ENCODE peak calls at places on chromosomes 5 and 9, in four cellular contexts. P, G, H and E are unnamed samples.

GRCh38 chr5:83957188-83957587 is 236.5 kb upstream of the HAPLN1 start:
- DNase-seq in G (no peak), H (no peak), P (no peak), E (no peak)

GRCh38 chr9:68492801-68493200 is 47.9 kb downstream of the TMEM252 start:
- DNase-seq in G (no peak), P (no peak), H (no peak), E (no peak)

GRCh38 chr5:96896806-96897205 is 20.5 kb downstream of the ERAP2 start:
- DNase-seq in P (no peak), H (no peak), G (peak), E (peak)

GRCh38 chr9:38107405-38107804 is 38.4 kb upstream of the SHB start:
- DNase-seq in H (no peak), P (no peak), G (no peak), E (no peak)

GRCh38 chr5:11062379-11062778 is 301.3 kb upstream of the DAP start:
- DNase-seq in P (no peak), G (no peak), H (no peak), E (no peak)

GRCh38 chr9:111030492-111030891 is 7.8 kb downstream of the LPAR1 start:
- DNase-seq in H (no peak), G (no peak), P (no peak), E (no peak)

GRCh38 chr9:14406463-14406862 is 92.5 kb upstream of the NFIB start:
- DNase-seq in G (no peak), H (no peak), P (no peak), E (no peak)

GRCh38 chr5:2174572-2174971 is 291.8 kb upstream of the IRX4 start:
- DNase-seq in G (no peak), P (no peak), H (no peak), E (no peak)

GRCh38 chr5:135271533-135272310 is 127.3 kb downstream of the MACROH2A1 start:
- DNase-seq in P (peak), G (no peak), H (peak), E (no peak)

GRCh38 chr5:149732500-149733128 is 2.5 kb downstream of the PPARGC1B start:
- DNase-seq in H (no peak), G (no peak), P (no peak), E (no peak)

GRCh38 chr5:94470802-94471201 is 147.6 kb downstream of the KIAA0825 start:
- DNase-seq in H (no peak), P (no peak), G (no peak), E (no peak)

GRCh38 chr9:88660611-88661010 is 125.6 kb downstream of the NXNL2 start:
- DNase-seq in H (peak), G (no peak), P (no peak), E (no peak)

GRCh38 chr9:19405771-19406170 is 3.0 kb upstream of the ACER2 start:
- DNase-seq in G (no peak), H (no peak), P (no peak), E (no peak)

GRCh38 chr9:35618854-35619799 is 914 bp upstream of the CD72 start:
- DNase-seq in G (peak), P (no peak), H (no peak), E (peak)

GRCh38 chr5:141637693-141638419 is 1.1 kb downstream of the RELL2 start:
- DNase-seq in P (no peak), G (peak), H (peak), E (no peak)

GRCh38 chr5:98540056-98540455 is 233.4 kb upstream of the RGMB start:
- DNase-seq in G (no peak), H (peak), P (no peak), E (no peak)

GRCh38 chr9:27362447-27363210 is 65.7 kb upstream of the EQTN start:
- DNase-seq in P (no peak), G (no peak), H (no peak), E (no peak)

GRCh38 chr5:139492700-139493192 is 10.2 kb upstream of the STING1 start:
- DNase-seq in H (peak), G (no peak), P (no peak), E (no peak)

GRCh38 chr9:73009649-73010288 is 56.9 kb upstream of the ALDH1A1 start:
- DNase-seq in P (no peak), G (no peak), H (no peak), E (no peak)

GRCh38 chr9:78697653-78698052 is 400.7 kb downstream of the PSAT1 start:
- DNase-seq in G (no peak), H (no peak), P (no peak), E (no peak)

GRCh38 chr5:115545065-115545882 is 699 bp upstream of the FEM1C start:
- DNase-seq in P (no peak), H (no peak), G (no peak), E (no peak)

GRCh38 chr5:32435416-32435815 is 9.1 kb downstream of the ZFR start:
- DNase-seq in H (no peak), P (no peak), G (no peak), E (no peak)

GRCh38 chr9:89850633-89851325 is 246.0 kb downstream of the GADD45G start:
- DNase-seq in H (peak), P (no peak), G (peak), E (no peak)

GRCh38 chr9:137745541-137745991 is 126.8 kb downstream of the EHMT1 start:
- DNase-seq in G (peak), P (no peak), H (no peak), E (no peak)

GRCh38 chr5:136781464-136781863 is 416.1 kb upstream of the TRPC7 start:
- DNase-seq in H (peak), P (peak), G (no peak), E (no peak)

GRCh38 chr5:139402561-139403158 is 1.2 kb downstream of the SPATA24 start:
- DNase-seq in H (no peak), G (no peak), P (no peak), E (no peak)

GRCh38 chr5:94524841-94525697 is 93.3 kb downstream of the KIAA0825 start:
- DNase-seq in H (peak), G (no peak), P (no peak), E (no peak)

GRCh38 chr5:168055982-168056381 is 235.5 kb upstream of the WWC1 start:
- DNase-seq in P (no peak), G (no peak), H (no peak), E (no peak)

GRCh38 chr5:1751026-1751863 is 48.4 kb downstream of the MRPL36 start:
- DNase-seq in P (no peak), G (no peak), H (no peak), E (peak)

GRCh38 chr9:78371981-78372380 is 75.1 kb downstream of the PSAT1 start:
- DNase-seq in G (no peak), P (no peak), H (no peak), E (no peak)

GRCh38 chr5:82011761-82012160 is 39.9 kb downstream of the ATG10 start:
- DNase-seq in H (peak), P (peak), G (no peak), E (no peak)

GRCh38 chr5:9283021-9283420 is 262.9 kb downstream of the SEMA5A start:
- DNase-seq in G (no peak), H (peak), P (peak), E (no peak)

GRCh38 chr9:98977813-98978212 is 34.1 kb downstream of the COL15A1 start:
- DNase-seq in P (no peak), G (no peak), H (no peak), E (no peak)

GRCh38 chr5:1431021-1431811 is 14.0 kb downstream of the SLC6A3 start:
- DNase-seq in G (no peak), H (no peak), P (no peak), E (no peak)

DNA sequence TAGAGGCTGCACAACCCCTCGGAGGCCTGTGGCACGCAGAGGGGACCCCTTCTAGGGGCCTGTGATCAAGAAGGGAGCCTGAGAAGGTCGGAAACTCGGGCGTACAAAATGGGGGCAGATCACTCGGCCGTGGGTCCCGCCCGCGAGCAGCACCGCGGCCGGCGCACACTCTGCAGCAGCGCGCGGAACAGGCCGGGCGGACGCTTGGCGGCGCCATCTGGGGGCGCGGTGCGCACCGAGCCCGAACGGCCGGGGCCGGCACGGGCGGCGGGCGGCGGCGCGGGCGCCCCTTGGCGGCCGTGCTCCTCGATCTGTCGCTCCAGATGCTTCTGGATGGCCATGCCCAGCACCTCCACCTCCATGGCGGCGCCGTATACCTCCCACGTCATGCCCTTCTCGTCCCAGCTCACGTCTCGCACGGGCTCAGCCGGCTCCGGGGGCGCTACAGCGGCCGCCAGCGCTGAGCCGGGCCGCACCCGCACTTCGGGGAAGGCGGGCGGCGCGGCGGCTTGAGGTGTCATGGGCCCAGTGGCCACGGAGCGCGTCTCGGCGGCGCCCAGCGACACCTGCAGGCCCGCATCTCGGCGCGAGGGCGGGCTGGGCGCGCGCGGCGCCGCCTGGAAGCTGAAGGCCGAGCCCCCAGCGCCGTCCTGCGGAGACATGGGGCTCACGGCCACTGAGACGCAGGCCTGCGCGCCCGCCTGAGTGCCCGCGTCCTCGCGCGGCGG is 13.1 kb downstream of the GPRIN1 start:
- DNase-seq in H (no peak), G (peak), P (no peak), E (no peak)
- TF ChIP-seq CTCF in H (no peak), G (peak), P (no peak), E (peak)

GRCh38 chr5:71601222-71602026 is 14.3 kb downstream of the MCCC2 start:
- DNase-seq in P (peak), H (peak), G (peak), E (no peak)
- TF ChIP-seq CTCF in P (peak), H (peak), G (peak), E (peak)

DNA sequence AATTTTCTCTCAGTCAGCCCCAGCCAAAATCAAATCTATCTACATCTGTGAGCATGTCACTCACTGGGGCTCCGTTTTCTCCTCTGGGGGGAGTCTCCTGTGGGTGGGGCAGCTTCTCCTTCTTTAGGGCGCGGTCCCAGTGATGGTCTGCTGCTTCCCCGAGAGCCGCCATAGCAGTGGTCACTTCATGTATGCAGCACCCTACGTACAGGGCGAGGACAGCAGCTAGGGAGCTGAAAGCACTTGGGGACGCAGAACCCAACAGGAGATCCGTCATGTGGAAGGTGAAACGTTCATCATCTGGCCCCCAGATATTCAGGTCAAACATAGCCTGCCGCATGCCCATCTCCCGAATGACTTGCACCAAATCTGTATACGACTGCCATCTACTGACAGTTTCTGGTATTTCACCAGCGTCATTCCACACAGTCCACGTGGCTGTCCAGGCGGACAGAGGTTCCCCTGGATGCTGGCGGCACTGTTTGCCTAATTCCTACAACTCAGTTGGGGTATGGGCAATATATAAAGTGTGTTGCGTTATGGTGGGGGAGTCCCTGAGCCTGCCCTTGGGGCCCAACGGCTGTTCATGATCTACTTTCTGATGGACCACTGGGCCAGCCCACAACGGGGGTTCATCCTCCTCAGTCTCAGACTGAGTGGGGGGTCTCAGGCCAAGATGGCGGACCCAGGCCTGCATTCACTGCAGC is 795.0 kb downstream of the EFNA5 start:
- DNase-seq in P (no peak), G (no peak), H (peak), E (no peak)
- TF ChIP-seq CTCF in P (peak), G (peak), H (peak), E (peak)

GRCh38 chr9:109303900-109304299 is 17.0 kb downstream of the EPB41L4B start:
- DNase-seq in P (no peak), H (no peak), G (no peak), E (no peak)
- TF ChIP-seq CTCF in P (no peak), H (no peak), G (no peak), E (no peak)

DNA sequence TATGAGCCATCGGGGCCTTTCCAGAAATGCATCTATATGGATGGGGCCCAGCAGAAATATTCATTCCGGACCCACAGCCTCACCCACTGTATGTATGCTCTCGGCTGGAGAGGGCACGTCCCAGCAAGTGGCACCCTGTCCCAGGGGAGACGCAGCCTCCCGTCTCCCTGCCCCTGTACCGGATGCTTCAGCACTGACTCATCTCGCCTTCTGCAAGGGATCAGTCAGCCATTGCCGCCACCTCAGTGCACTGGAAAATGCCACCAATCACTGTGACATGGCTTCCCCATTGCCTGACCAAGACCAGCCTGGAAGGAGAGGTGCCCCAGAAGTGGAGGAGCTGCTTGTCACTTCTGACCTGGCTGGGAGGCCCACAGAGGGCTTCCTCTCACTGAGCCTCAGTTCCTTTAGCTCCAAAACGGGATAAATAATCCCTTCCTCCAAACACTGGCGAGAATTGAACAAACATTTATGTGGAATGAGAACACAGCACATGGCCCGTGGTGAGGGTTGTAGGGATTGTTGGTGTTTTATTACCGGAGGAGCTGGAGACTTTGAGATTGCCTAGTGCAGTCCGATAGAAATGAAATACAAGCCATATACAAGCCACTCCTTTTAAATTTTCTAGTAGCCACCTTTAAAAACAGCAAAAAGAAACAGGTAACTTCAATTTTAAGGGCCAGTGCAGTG is 43.9 kb upstream of the ORM1 start:
- DNase-seq in H (no peak), G (no peak), P (no peak), E (no peak)
- TF ChIP-seq CTCF in H (no peak), G (no peak), P (no peak), E (no peak)